ENCODE peak calls at places on chromosomes 1 and 21, in eight cellular contexts. One of them, this sample, is unnamed.

GRCh38 chr1:114153621-114154145 is at the start of gene SYT6:
- DNase-seq in upper lobe of right lung: no peak
- DNase-seq in substantia nigra: no peak
- DNase-seq in RWPE1: no peak
- DNase-seq in brain microvascular endothelial cell: no peak
- DNase-seq in hepatocyte: peak; percentile 31
- DNase-seq in colonic mucosa: no peak
- DNase-seq in IMR-90: no peak
- DNase-seq in this sample: no peak

GRCh38 chr1:98426092-98426491 is 235.4 kb upstream of the SNX7 start:
- DNase-seq in upper lobe of right lung: no peak
- DNase-seq in substantia nigra: no peak
- DNase-seq in colonic mucosa: no peak
- DNase-seq in RWPE1: no peak
- DNase-seq in IMR-90: no peak
- DNase-seq in hepatocyte: no peak
- DNase-seq in brain microvascular endothelial cell: no peak
- DNase-seq in this sample: no peak

GRCh38 chr1:109569323-109569722 is 20.9 kb downstream of the GNAI3 start:
- DNase-seq in upper lobe of right lung: no peak
- DNase-seq in RWPE1: no peak
- DNase-seq in substantia nigra: no peak
- DNase-seq in brain microvascular endothelial cell: no peak
- DNase-seq in IMR-90: no peak
- DNase-seq in colonic mucosa: no peak
- DNase-seq in hepatocyte: no peak
- DNase-seq in this sample: no peak

GRCh38 chr21:39373634-39374033 is 24.7 kb upstream of the HMGN1 start:
- DNase-seq in substantia nigra: no peak
- DNase-seq in hepatocyte: peak; percentile 69
- DNase-seq in IMR-90: peak; percentile 47
- DNase-seq in brain microvascular endothelial cell: peak; percentile 39
- DNase-seq in colonic mucosa: no peak
- DNase-seq in upper lobe of right lung: no peak
- DNase-seq in RWPE1: peak; percentile 30
- DNase-seq in this sample: no peak

GRCh38 chr1:212158912-212159796 is 123.6 kb downstream of the DTL start:
- DNase-seq in brain microvascular endothelial cell: no peak
- DNase-seq in RWPE1: no peak
- DNase-seq in IMR-90: no peak
- DNase-seq in upper lobe of right lung: no peak
- DNase-seq in colonic mucosa: no peak
- DNase-seq in hepatocyte: no peak
- DNase-seq in substantia nigra: no peak
- DNase-seq in this sample: no peak

GRCh38 chr1:210361665-210362064 is 33.0 kb downstream of the HHAT start:
- DNase-seq in substantia nigra: no peak
- DNase-seq in hepatocyte: no peak
- DNase-seq in IMR-90: no peak
- DNase-seq in upper lobe of right lung: no peak
- DNase-seq in brain microvascular endothelial cell: no peak
- DNase-seq in RWPE1: no peak
- DNase-seq in colonic mucosa: no peak
- DNase-seq in this sample: no peak

GRCh38 chr1:21963477-21964217 is 13.2 kb upstream of the CELA3B start:
- DNase-seq in RWPE1: peak; percentile 71
- DNase-seq in hepatocyte: peak; percentile 84
- DNase-seq in brain microvascular endothelial cell: peak; percentile 55
- DNase-seq in IMR-90: peak; percentile 57
- DNase-seq in colonic mucosa: peak; percentile 92
- DNase-seq in substantia nigra: peak; percentile 73
- DNase-seq in upper lobe of right lung: peak; percentile 86
- DNase-seq in this sample: no peak

GRCh38 chr1:205914730-205915129 is 28.5 kb downstream of the SLC26A9 start:
- DNase-seq in brain microvascular endothelial cell: no peak
- DNase-seq in hepatocyte: peak; percentile 3
- DNase-seq in IMR-90: no peak
- DNase-seq in upper lobe of right lung: no peak
- DNase-seq in RWPE1: no peak
- DNase-seq in substantia nigra: no peak
- DNase-seq in colonic mucosa: no peak
- DNase-seq in this sample: no peak

GRCh38 chr1:111227434-111227833 is at the start of gene CHI3L2:
- DNase-seq in RWPE1: no peak
- DNase-seq in hepatocyte: no peak
- DNase-seq in substantia nigra: no peak
- DNase-seq in IMR-90: peak; percentile 41
- DNase-seq in upper lobe of right lung: no peak
- DNase-seq in colonic mucosa: no peak
- DNase-seq in brain microvascular endothelial cell: no peak
- DNase-seq in this sample: no peak

GRCh38 chr21:44700101-44701022 is 3.4 kb downstream of the KRTAP10-12 start:
- DNase-seq in upper lobe of right lung: no peak
- DNase-seq in substantia nigra: no peak
- DNase-seq in brain microvascular endothelial cell: no peak
- DNase-seq in hepatocyte: no peak
- DNase-seq in RWPE1: no peak
- DNase-seq in IMR-90: no peak
- DNase-seq in colonic mucosa: no peak
- DNase-seq in this sample: no peak

GRCh38 chr1:178501705-178502329 is 5.1 kb upstream of the CLEC20A start:
- DNase-seq in RWPE1: peak; percentile 65
- DNase-seq in brain microvascular endothelial cell: peak; percentile 60
- DNase-seq in IMR-90: peak; percentile 64
- DNase-seq in colonic mucosa: peak; percentile 79
- DNase-seq in substantia nigra: peak; percentile 75
- DNase-seq in hepatocyte: peak; percentile 85
- DNase-seq in upper lobe of right lung: peak; percentile 88
- DNase-seq in this sample: no peak

GRCh38 chr1:912740-913301 is 10.9 kb upstream of the SAMD11 start:
- DNase-seq in upper lobe of right lung: peak; percentile 51
- DNase-seq in hepatocyte: peak; percentile 66
- DNase-seq in colonic mucosa: no peak
- DNase-seq in substantia nigra: no peak
- DNase-seq in IMR-90: no peak
- DNase-seq in brain microvascular endothelial cell: peak; percentile 28
- DNase-seq in RWPE1: no peak
- DNase-seq in this sample: no peak

GRCh38 chr1:160550572-160551034 is 27.5 kb upstream of the SLAMF6 start:
- DNase-seq in colonic mucosa: no peak
- DNase-seq in RWPE1: no peak
- DNase-seq in upper lobe of right lung: peak; percentile 66
- DNase-seq in brain microvascular endothelial cell: no peak
- DNase-seq in substantia nigra: no peak
- DNase-seq in IMR-90: no peak
- DNase-seq in hepatocyte: no peak
- DNase-seq in this sample: no peak

GRCh38 chr1:7218210-7218832 is 433.1 kb downstream of the CAMTA1 start:
- DNase-seq in hepatocyte: peak; percentile 47
- DNase-seq in colonic mucosa: peak; percentile 30
- DNase-seq in upper lobe of right lung: no peak
- DNase-seq in substantia nigra: no peak
- DNase-seq in RWPE1: peak; percentile 55
- DNase-seq in brain microvascular endothelial cell: peak; percentile 48
- DNase-seq in IMR-90: peak; percentile 63
- DNase-seq in this sample: no peak

GRCh38 chr1:62110198-62110817 is 84.3 kb upstream of the L1TD1 start:
- DNase-seq in brain microvascular endothelial cell: peak; percentile 7
- DNase-seq in upper lobe of right lung: no peak
- DNase-seq in hepatocyte: no peak
- DNase-seq in IMR-90: no peak
- DNase-seq in RWPE1: no peak
- DNase-seq in substantia nigra: no peak
- DNase-seq in colonic mucosa: no peak
- DNase-seq in this sample: no peak

GRCh38 chr1:230210326-230210978 is 143.4 kb downstream of the GALNT2 start:
- DNase-seq in upper lobe of right lung: no peak
- DNase-seq in hepatocyte: no peak
- DNase-seq in IMR-90: peak; percentile 28
- DNase-seq in substantia nigra: no peak
- DNase-seq in brain microvascular endothelial cell: no peak
- DNase-seq in colonic mucosa: no peak
- DNase-seq in RWPE1: no peak
- DNase-seq in this sample: no peak

GRCh38 chr1:230212405-230212936 is 145.4 kb downstream of the GALNT2 start:
- DNase-seq in colonic mucosa: no peak
- DNase-seq in RWPE1: no peak
- DNase-seq in hepatocyte: no peak
- DNase-seq in IMR-90: no peak
- DNase-seq in substantia nigra: no peak
- DNase-seq in upper lobe of right lung: no peak
- DNase-seq in brain microvascular endothelial cell: no peak
- DNase-seq in this sample: no peak

GRCh38 chr1:230208619-230209261 is 141.7 kb downstream of the GALNT2 start:
- DNase-seq in substantia nigra: no peak
- DNase-seq in upper lobe of right lung: no peak
- DNase-seq in hepatocyte: no peak
- DNase-seq in brain microvascular endothelial cell: no peak
- DNase-seq in IMR-90: no peak
- DNase-seq in RWPE1: no peak
- DNase-seq in colonic mucosa: peak; percentile 14
- DNase-seq in this sample: no peak

GRCh38 chr1:230211436-230212145 is 144.6 kb downstream of the GALNT2 start:
- DNase-seq in substantia nigra: no peak
- DNase-seq in upper lobe of right lung: no peak
- DNase-seq in hepatocyte: no peak
- DNase-seq in RWPE1: no peak
- DNase-seq in brain microvascular endothelial cell: no peak
- DNase-seq in IMR-90: no peak
- DNase-seq in colonic mucosa: no peak
- DNase-seq in this sample: no peak

GRCh38 chr1:230210979-230211336 is 143.9 kb downstream of the GALNT2 start:
- DNase-seq in brain microvascular endothelial cell: no peak
- DNase-seq in RWPE1: no peak
- DNase-seq in substantia nigra: no peak
- DNase-seq in hepatocyte: no peak
- DNase-seq in colonic mucosa: no peak
- DNase-seq in upper lobe of right lung: no peak
- DNase-seq in IMR-90: no peak
- DNase-seq in this sample: no peak
- H3K27ac ChIP-seq in brain microvascular endothelial cell: no peak overlapping the region
- H3K27ac ChIP-seq in RWPE1: no peak overlapping the region
- H3K27ac ChIP-seq in substantia nigra: peak overlapping the region; percentile 35
- H3K27ac ChIP-seq in hepatocyte: peak overlapping the region; percentile 35
- H3K27ac ChIP-seq in colonic mucosa: peak overlapping the region; percentile 4
- H3K27ac ChIP-seq in upper lobe of right lung: peak overlapping the region; percentile 43
- H3K27ac ChIP-seq in IMR-90: peak overlapping the region; percentile 77
- H3K27ac ChIP-seq in this sample: no peak overlapping the region

GRCh38 chr21:46320331-46320801 is 3.3 kb downstream of the C21orf58 start:
- DNase-seq in upper lobe of right lung: no peak
- DNase-seq in hepatocyte: no peak
- DNase-seq in IMR-90: no peak
- DNase-seq in brain microvascular endothelial cell: no peak
- DNase-seq in RWPE1: no peak
- DNase-seq in substantia nigra: no peak
- DNase-seq in colonic mucosa: no peak
- DNase-seq in this sample: no peak

GRCh38 chr21:46323710-46324389 is at the start of the genes C21orf58 and PCNT:
- DNase-seq in substantia nigra: peak; percentile 95
- DNase-seq in IMR-90: peak; percentile 97
- DNase-seq in RWPE1: peak; percentile 98
- DNase-seq in brain microvascular endothelial cell: peak; percentile 97
- DNase-seq in colonic mucosa: peak; percentile 96
- DNase-seq in hepatocyte: peak; percentile 99
- DNase-seq in upper lobe of right lung: peak; percentile 99
- DNase-seq in this sample: peak; percentile 89

GRCh38 chr21:46323227-46323709 is 402 bp downstream of the C21orf58 start:
- DNase-seq in IMR-90: no peak
- DNase-seq in hepatocyte: peak; percentile 44
- DNase-seq in colonic mucosa: no peak
- DNase-seq in upper lobe of right lung: no peak
- DNase-seq in brain microvascular endothelial cell: no peak
- DNase-seq in RWPE1: no peak
- DNase-seq in substantia nigra: no peak
- DNase-seq in this sample: no peak

GRCh38 chr21:46324390-46325072 is 575 bp downstream of the PCNT start:
- DNase-seq in brain microvascular endothelial cell: peak; percentile 53
- DNase-seq in RWPE1: peak; percentile 93
- DNase-seq in hepatocyte: peak; percentile 95
- DNase-seq in IMR-90: peak; percentile 70
- DNase-seq in substantia nigra: peak; percentile 74
- DNase-seq in upper lobe of right lung: peak; percentile 93
- DNase-seq in colonic mucosa: peak; percentile 88
- DNase-seq in this sample: peak; percentile 29

GRCh38 chr21:46322351-46323226 is 1.1 kb downstream of the C21orf58 start:
- DNase-seq in colonic mucosa: peak; percentile 35
- DNase-seq in substantia nigra: no peak
- DNase-seq in IMR-90: peak; percentile 47
- DNase-seq in hepatocyte: peak; percentile 45
- DNase-seq in RWPE1: no peak
- DNase-seq in upper lobe of right lung: no peak
- DNase-seq in brain microvascular endothelial cell: peak; percentile 42
- DNase-seq in this sample: no peak
- H3K27ac ChIP-seq in colonic mucosa: no peak overlapping the region
- H3K27ac ChIP-seq in substantia nigra: no peak overlapping the region
- H3K27ac ChIP-seq in IMR-90: peak overlapping the region; percentile 59
- H3K27ac ChIP-seq in hepatocyte: peak overlapping the region; percentile 3
- H3K27ac ChIP-seq in RWPE1: peak overlapping the region; percentile 98
- H3K27ac ChIP-seq in upper lobe of right lung: no peak overlapping the region
- H3K27ac ChIP-seq in brain microvascular endothelial cell: peak overlapping the region; percentile 53
- H3K27ac ChIP-seq in this sample: peak overlapping the region; percentile 16

DNA sequence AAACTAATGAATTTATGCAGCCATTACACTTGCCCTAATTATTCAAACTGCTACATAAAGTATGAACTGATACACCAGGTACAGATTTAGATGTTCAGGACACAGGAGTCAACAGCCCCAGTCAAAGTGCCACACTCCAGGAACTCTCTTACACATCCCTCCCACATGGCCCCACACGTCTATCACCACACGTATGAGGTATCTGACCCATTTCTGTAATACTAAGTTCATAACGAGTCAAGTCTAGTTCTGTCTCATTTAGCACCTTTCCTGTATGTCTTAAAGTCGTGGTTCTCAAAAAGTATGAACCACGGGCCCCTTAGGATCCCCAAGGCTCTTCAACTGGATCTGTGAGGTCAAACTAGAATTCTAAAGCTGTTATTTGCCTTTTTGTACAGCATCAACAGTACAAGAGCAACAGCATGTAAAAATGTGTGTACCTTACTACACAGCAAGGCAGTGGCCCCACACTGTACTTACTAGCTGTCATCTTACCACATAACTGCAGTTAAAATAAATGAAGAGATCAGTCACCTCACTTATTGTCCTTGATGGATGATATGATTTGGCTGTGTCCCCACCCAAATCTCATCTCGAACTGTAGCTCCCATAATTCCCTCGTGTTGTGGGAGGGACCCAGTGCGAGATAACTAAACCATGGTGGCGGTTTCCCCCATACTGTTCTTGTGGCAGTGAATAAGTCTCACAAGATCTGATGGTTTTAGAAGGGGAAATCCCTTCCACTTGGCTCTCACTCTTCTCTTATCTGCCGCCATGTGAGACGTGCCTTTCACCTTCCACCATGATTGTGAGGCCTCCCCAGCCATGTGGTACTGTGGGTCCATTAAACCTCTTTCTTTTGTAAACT is 42.6 kb downstream of the SIPA1L2 start:
- DNase-seq in hepatocyte: no peak
- DNase-seq in IMR-90: no peak
- DNase-seq in colonic mucosa: no peak
- DNase-seq in upper lobe of right lung: no peak
- DNase-seq in brain microvascular endothelial cell: no peak
- DNase-seq in RWPE1: no peak
- DNase-seq in substantia nigra: no peak
- DNase-seq in this sample: no peak
- H3K27ac ChIP-seq in hepatocyte: no peak overlapping the region
- H3K27ac ChIP-seq in IMR-90: no peak overlapping the region
- H3K27ac ChIP-seq in colonic mucosa: no peak overlapping the region
- H3K27ac ChIP-seq in upper lobe of right lung: no peak overlapping the region
- H3K27ac ChIP-seq in brain microvascular endothelial cell: no peak overlapping the region
- H3K27ac ChIP-seq in RWPE1: no peak overlapping the region
- H3K27ac ChIP-seq in substantia nigra: no peak overlapping the region
- H3K27ac ChIP-seq in this sample: no peak overlapping the region

GRCh38 chr1:14441302-14441741 is 157.2 kb upstream of the KAZN start:
- DNase-seq in colonic mucosa: no peak
- DNase-seq in substantia nigra: no peak
- DNase-seq in brain microvascular endothelial cell: no peak
- DNase-seq in hepatocyte: no peak
- DNase-seq in IMR-90: peak; percentile 83
- DNase-seq in RWPE1: peak; percentile 59
- DNase-seq in upper lobe of right lung: peak; percentile 83
- DNase-seq in this sample: peak; percentile 78
- H3K27ac ChIP-seq in colonic mucosa: no peak overlapping the region
- H3K27ac ChIP-seq in substantia nigra: no peak overlapping the region
- H3K27ac ChIP-seq in brain microvascular endothelial cell: no peak overlapping the region
- H3K27ac ChIP-seq in hepatocyte: no peak overlapping the region
- H3K27ac ChIP-seq in IMR-90: peak overlapping the region; percentile 51
- H3K27ac ChIP-seq in RWPE1: peak overlapping the region; percentile 90
- H3K27ac ChIP-seq in upper lobe of right lung: no peak overlapping the region
- H3K27ac ChIP-seq in this sample: no peak overlapping the region